ENCODE peak calls at places on chromosomes 1 and 21, in four cellular contexts. Y is H7, D is Caco-2, O is T-helper 1 cell. W is an unnamed sample.

GRCh38 chr1:10760566-10761502 is 35.6 kb downstream of the CASZ1 start:
- DNase-seq in Y (no peak), D (no peak), O (no peak), W (no peak)

GRCh38 chr21:41923641-41924342 is 30.0 kb downstream of the C2CD2 start:
- DNase-seq in Y (no peak), D (no peak), O (no peak), W (no peak)

GRCh38 chr1:29398431-29398830 is 162.1 kb downstream of the PTPRU start:
- DNase-seq in Y (peak), D (no peak), O (no peak), W (no peak)

GRCh38 chr1:11730429-11730861 is 5.5 kb upstream of the AGTRAP start:
- DNase-seq in Y (no peak), D (no peak), O (peak), W (no peak)

GRCh38 chr1:119531606-119532323 is 24.8 kb downstream of the HSD3B1 start:
- DNase-seq in Y (no peak), D (no peak), O (no peak), W (no peak)

GRCh38 chr1:243490748-243491686 is 235.2 kb downstream of the SDCCAG8 start:
- DNase-seq in Y (peak), D (no peak), O (no peak), W (no peak)

GRCh38 chr1:61270107-61270506 is 187.7 kb downstream of the NFIA start:
- DNase-seq in Y (no peak), D (no peak), O (no peak), W (no peak)

GRCh38 chr1:108568589-108568988 is 8.7 kb downstream of the EEIG2 start:
- DNase-seq in Y (no peak), D (no peak), O (no peak), W (peak)

GRCh38 chr1:192906334-192906733 is 97.5 kb downstream of the RGS2 start:
- DNase-seq in Y (no peak), D (no peak), O (no peak), W (no peak)

GRCh38 chr1:214044438-214045214 is 56.9 kb downstream of the PROX1 start:
- DNase-seq in Y (peak), D (no peak), O (no peak), W (peak)

GRCh38 chr1:97820470-97821188 is 100.2 kb downstream of the DPYD start:
- DNase-seq in Y (no peak), D (no peak), O (no peak), W (peak)

GRCh38 chr1:108077991-108078390 is 113.0 kb upstream of the VAV3 start:
- DNase-seq in Y (no peak), D (no peak), O (no peak), W (no peak)

GRCh38 chr1:77007675-77008074 is 140.4 kb downstream of the ST6GALNAC5 start:
- DNase-seq in Y (no peak), D (no peak), O (no peak), W (no peak)

GRCh38 chr1:119359730-119360129 is 8.9 kb upstream of the HAO2 start:
- DNase-seq in Y (no peak), D (no peak), O (no peak), W (no peak)

GRCh38 chr1:111825217-111825616 is 69.5 kb downstream of the DDX20 start:
- DNase-seq in Y (no peak), D (no peak), O (no peak), W (no peak)

GRCh38 chr1:1624443-1625403 is 7.2 kb upstream of the MMP23B start:
- DNase-seq in Y (peak), D (no peak), O (no peak), W (no peak)

GRCh38 chr1:166848193-166848592 is 8.9 kb downstream of the POGK start:
- DNase-seq in Y (no peak), D (no peak), O (no peak), W (no peak)

GRCh38 chr1:95086949-95087533 is 14.3 kb upstream of the ALG14 start:
- DNase-seq in Y (peak), D (peak), O (no peak), W (no peak)

GRCh38 chr1:21857142-21857839 is 45.2 kb downstream of the LDLRAD2 start:
- DNase-seq in Y (no peak), D (no peak), O (no peak), W (no peak)

GRCh38 chr1:110588991-110589390 is 17.2 kb downstream of the KCNA2 start:
- DNase-seq in Y (no peak), D (no peak), O (no peak), W (no peak)

GRCh38 chr1:111987502-111987901 is 2.0 kb downstream of the KCND3 start:
- DNase-seq in Y (no peak), D (no peak), O (no peak), W (no peak)

GRCh38 chr1:113137563-113137962 is 64.6 kb downstream of the LRIG2 start:
- DNase-seq in Y (no peak), D (no peak), O (no peak), W (no peak)

GRCh38 chr1:197776348-197777082 is 1.2 kb upstream of the DENND1B start:
- DNase-seq in Y (no peak), D (no peak), O (peak), W (no peak)

GRCh38 chr1:22089787-22090186 is 37.3 kb downstream of the CDC42 start:
- DNase-seq in Y (peak), D (no peak), O (no peak), W (peak)

GRCh38 chr1:20240012-20240411 is 50.7 kb upstream of the VWA5B1 start:
- DNase-seq in Y (no peak), D (no peak), O (no peak), W (no peak)

GRCh38 chr21:46007498-46007868 is 25.9 kb downstream of the COL6A1 start:
- DNase-seq in Y (no peak), D (peak), O (no peak), W (no peak)

GRCh38 chr1:204837440-204838084 is 33.1 kb upstream of the NFASC start:
- DNase-seq in Y (peak), D (peak), O (no peak), W (peak)

GRCh38 chr1:246687002-246687401 is 37.2 kb upstream of the SCCPDH start:
- DNase-seq in Y (peak), D (no peak), O (no peak), W (peak)

GRCh38 chr1:204447736-204448135 is 36.1 kb upstream of the PPP1R15B start:
- DNase-seq in Y (no peak), D (no peak), O (no peak), W (no peak)

GRCh38 chr1:7385471-7386225 is 385.4 kb upstream of the VAMP3 start:
- DNase-seq in Y (peak), D (no peak), O (no peak), W (no peak)

GRCh38 chr1:167631987-167632680 is 2.1 kb downstream of the RCSD1 start:
- DNase-seq in Y (peak), D (no peak), O (no peak), W (no peak)

GRCh38 chr1:54791880-54792522 is 9.1 kb downstream of the TTC22 start:
- DNase-seq in Y (peak), D (no peak), O (peak), W (peak)

GRCh38 chr1:7424352-7424890 is 346.7 kb upstream of the VAMP3 start:
- DNase-seq in Y (no peak), D (peak), O (no peak), W (no peak)

GRCh38 chr1:191690931-191691330 is 467.3 kb upstream of the RGS18 start:
- DNase-seq in Y (no peak), D (no peak), O (no peak), W (no peak)

GRCh38 chr1:38087676-38088075 is 41.1 kb upstream of the POU3F1 start:
- DNase-seq in Y (no peak), D (no peak), O (no peak), W (no peak)

GRCh38 chr21:44845418-44846200 is 27.7 kb upstream of the SUMO3 start:
- DNase-seq in Y (peak), D (peak), O (peak), W (peak)

GRCh38 chr1:99748419-99748818 is 18.0 kb downstream of the FRRS1 start:
- DNase-seq in Y (no peak), D (no peak), O (no peak), W (no peak)

GRCh38 chr1:52751589-52752306 is 25.5 kb downstream of the ZYG11B start:
- DNase-seq in Y (no peak), D (no peak), O (no peak), W (no peak)

GRCh38 chr1:85707267-85707989 is 805 bp downstream of the ZNHIT6 start:
- DNase-seq in Y (no peak), D (no peak), O (no peak), W (no peak)